ENCODE peak calls at places on chromosomes 16 and 17, in ten cellular contexts. Y is ovary, B is esophagus muscularis mucosa, M is esophagus squamous epithelium, N is adrenal gland, T is tibial nerve, C is body of pancreas, G is transverse colon, O is A549, P is heart left ventricle. R is an unnamed sample. For H3K4me1, the result is how much of the 10 kb centered on the place peaks cover.

GRCh38 chr16:4521971-4522623 is 16.5 kb downstream of the CDIP1 start:
- DNase-seq in O (no peak), C (peak), Y (peak), T (no peak), N (peak), M (no peak), B (no peak), G (no peak), P (peak), R (no peak)

GRCh38 chr17:65690626-65691310 is 129.3 kb upstream of the AXIN2 start:
- DNase-seq in B (no peak), P (no peak), T (no peak), N (no peak), M (no peak), O (no peak), Y (no peak), G (no peak), C (no peak), R (no peak)

GRCh38 chr16:4795181-4795827 is at the start of gene SMIM22:
- DNase-seq in O (no peak), C (peak), N (no peak), Y (no peak), B (no peak), G (peak), P (no peak), T (no peak), M (no peak), R (no peak)

GRCh38 chr16:27690604-27691003 is 140.7 kb downstream of the KATNIP start:
- DNase-seq in B (no peak), N (no peak), G (peak), P (no peak), C (peak), O (no peak), M (no peak), Y (no peak), T (no peak), R (no peak)

GRCh38 chr16:31697744-31698125 is 170.0 kb downstream of the AHSP start:
- DNase-seq in T (no peak), O (no peak), P (no peak), G (no peak), Y (no peak), B (no peak), C (no peak), N (no peak), M (no peak), R (no peak)

GRCh38 chr17:82645516-82645915 is 2.7 kb downstream of the WDR45B start:
- DNase-seq in P (no peak), T (no peak), O (no peak), Y (no peak), B (no peak), G (no peak), N (no peak), M (no peak), C (no peak), R (no peak)

GRCh38 chr17:3558603-3559269 is 1.1 kb upstream of the TRPV3 start:
- DNase-seq in T (no peak), C (no peak), N (no peak), Y (no peak), G (peak), O (no peak), M (peak), B (no peak), P (no peak), R (no peak)

GRCh38 chr17:73420897-73421296 is 109.1 kb upstream of the CDC42EP4 start:
- DNase-seq in C (no peak), P (no peak), N (no peak), B (no peak), M (no peak), O (peak), T (no peak), G (no peak), Y (no peak), R (no peak)

GRCh38 chr17:66970797-66971196 is 6.3 kb downstream of the CACNG4 start:
- DNase-seq in P (no peak), N (no peak), B (no peak), O (no peak), M (no peak), G (no peak), Y (no peak), C (no peak), T (no peak), R (no peak)

GRCh38 chr16:22788190-22788530 is 25.8 kb upstream of the HS3ST2 start:
- DNase-seq in N (no peak), G (no peak), T (no peak), Y (no peak), C (no peak), M (no peak), B (no peak), O (no peak), P (no peak), R (no peak)

GRCh38 chr16:83296505-83296904 is 511.3 kb upstream of the HSBP1 start:
- DNase-seq in G (no peak), Y (no peak), N (no peak), C (no peak), B (no peak), T (no peak), M (no peak), O (no peak), P (no peak), R (no peak)

GRCh38 chr16:1011316-1012082 is 29.9 kb downstream of the SOX8 start:
- DNase-seq in M (no peak), T (no peak), B (no peak), N (no peak), O (no peak), C (no peak), G (no peak), P (no peak), Y (no peak), R (no peak)
- H3K27ac ChIP-seq in M (no peak), T (no peak), B (no peak), N (no peak), O (no peak), C (no peak), G (no peak), P (no peak), Y (no peak), R (no peak)

GRCh38 chr16:89351645-89352044 is 134.1 kb downstream of the ZNF778 start:
- DNase-seq in O (no peak), M (no peak), N (no peak), B (no peak), P (no peak), C (no peak), Y (no peak), G (no peak), T (no peak), R (no peak)
- H3K4me1 ChIP-seq in O (half or more), M (under half), N (under half), B (under half), P (under half), C (half or more), Y (under half), G (under half), T (under half), R (under half)

DNA sequence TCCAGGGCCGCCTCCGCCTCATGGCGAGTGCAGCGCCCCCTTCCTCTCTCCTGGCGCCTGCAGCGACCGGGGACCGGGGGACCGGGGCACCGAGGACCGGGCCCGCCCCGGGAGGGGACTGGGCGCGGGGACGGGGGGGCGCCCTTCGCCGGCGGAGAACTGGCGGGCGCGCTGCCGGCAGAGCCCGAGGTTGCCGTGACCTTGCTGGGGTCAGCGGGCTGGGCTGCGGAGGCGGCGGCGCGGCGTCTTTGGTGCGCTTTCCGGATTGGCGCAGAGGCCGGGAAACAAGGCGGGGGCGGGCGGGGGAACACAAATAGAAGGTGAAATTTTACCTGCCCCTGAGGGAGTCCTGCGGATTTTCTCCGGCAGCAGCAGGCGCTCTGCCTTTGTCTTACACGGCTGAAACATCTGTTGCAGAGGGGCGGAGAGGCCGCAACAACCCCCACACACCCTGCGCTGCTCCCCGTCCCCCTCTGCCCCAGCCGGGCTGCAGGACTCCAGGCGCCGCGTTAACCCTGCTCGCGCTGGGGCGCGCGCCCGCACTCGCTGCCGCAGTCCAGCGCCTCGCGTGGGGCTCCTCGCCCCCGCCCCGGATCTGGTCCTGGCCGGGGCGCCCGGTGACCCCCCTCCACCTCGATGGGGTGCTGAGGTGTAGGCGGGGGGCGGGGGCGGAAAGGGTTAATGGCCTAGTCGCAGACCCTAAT is 53.5 kb downstream of the SREBF1 start:
- DNase-seq in G (peak), O (no peak), T (peak), N (peak), C (peak), Y (peak), P (peak), M (no peak), B (no peak), R (peak)
- TF ChIP-seq POLR2A in G (no peak), O (no peak), T (no peak), N (no peak), C (peak), Y (peak), P (no peak), M (no peak), B (peak), R (no peak)

GRCh38 chr17:47201168-47201567 is 8.0 kb upstream of the MYL4 start:
- DNase-seq in C (no peak), M (no peak), O (no peak), N (no peak), B (no peak), Y (no peak), T (no peak), G (no peak), P (no peak), R (no peak)
- H3K27ac ChIP-seq in C (no peak), M (no peak), O (no peak), N (no peak), B (no peak), Y (no peak), T (no peak), G (no peak), P (no peak), R (no peak)

DNA sequence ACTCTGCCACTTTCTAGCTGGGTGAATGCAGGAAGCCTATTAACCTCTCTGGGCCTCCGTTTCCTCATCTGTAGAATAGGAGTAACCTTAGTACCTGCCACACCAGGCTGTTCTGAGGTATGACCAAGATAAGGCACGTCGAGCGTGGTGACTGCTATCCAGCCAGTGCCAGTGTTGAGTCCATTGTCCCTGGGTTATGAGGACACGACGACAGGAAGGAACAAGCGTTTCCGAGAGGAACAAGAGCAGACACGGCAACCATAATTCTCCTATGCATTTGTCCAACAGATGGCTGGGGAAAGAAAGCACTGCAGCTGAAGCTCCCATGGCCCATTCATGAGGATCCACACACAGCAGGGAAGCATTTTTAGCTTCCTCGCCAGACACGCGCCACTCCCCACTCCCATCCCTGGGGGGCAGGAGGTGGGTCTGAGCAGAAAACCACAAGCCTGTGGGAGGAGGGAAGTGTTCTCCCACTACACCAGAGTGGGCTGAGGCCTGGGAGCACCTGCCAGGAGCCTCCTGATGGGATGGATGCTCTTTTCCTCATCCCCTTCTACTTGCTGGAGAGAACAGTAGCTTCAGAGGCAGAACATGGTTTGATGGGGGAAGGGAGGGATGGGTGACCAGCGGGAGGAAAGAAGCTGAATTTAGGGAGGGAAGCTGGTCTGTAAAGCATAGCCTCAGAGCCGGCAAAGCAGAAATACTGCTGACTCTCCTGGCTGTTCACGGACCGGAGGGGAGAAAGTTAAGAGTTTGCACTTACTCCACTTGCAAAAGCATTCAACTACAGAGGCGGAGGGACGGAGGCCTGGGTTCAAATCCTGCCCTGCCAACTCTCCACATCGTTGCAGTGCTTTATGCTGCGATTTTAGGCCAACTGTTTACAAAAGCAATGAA is 2.7 kb downstream of the COTL1 start:
- DNase-seq in T (no peak), B (no peak), O (no peak), C (no peak), M (no peak), Y (no peak), G (no peak), N (no peak), P (no peak), R (no peak)
- H3K4me1 ChIP-seq in T (half or more), B (half or more), O (under half), C (under half), M (under half), Y (under half), G (under half), N (half or more), P (under half), R (under half)

GRCh38 chr17:35243459-35244204 is 760 bp downstream of the SLFN5 start:
- DNase-seq in B (peak), Y (peak), O (peak), C (peak), T (peak), M (no peak), N (peak), P (peak), G (peak), R (peak)

GRCh38 chr17:35244345-35245195 is 1.7 kb downstream of the SLFN5 start:
- DNase-seq in G (peak), P (peak), Y (peak), B (peak), C (peak), T (peak), O (peak), M (peak), N (peak), R (peak)

GRCh38 chr17:35242158-35242804 is 591 bp upstream of the SLFN5 start:
- DNase-seq in P (peak), Y (peak), C (peak), T (peak), N (peak), O (peak), G (peak), B (no peak), M (peak), R (peak)

GRCh38 chr17:35241520-35241919 is 1.4 kb upstream of the SLFN5 start:
- DNase-seq in P (no peak), Y (no peak), C (no peak), B (no peak), M (no peak), T (no peak), O (no peak), G (no peak), N (no peak), R (no peak)

DNA sequence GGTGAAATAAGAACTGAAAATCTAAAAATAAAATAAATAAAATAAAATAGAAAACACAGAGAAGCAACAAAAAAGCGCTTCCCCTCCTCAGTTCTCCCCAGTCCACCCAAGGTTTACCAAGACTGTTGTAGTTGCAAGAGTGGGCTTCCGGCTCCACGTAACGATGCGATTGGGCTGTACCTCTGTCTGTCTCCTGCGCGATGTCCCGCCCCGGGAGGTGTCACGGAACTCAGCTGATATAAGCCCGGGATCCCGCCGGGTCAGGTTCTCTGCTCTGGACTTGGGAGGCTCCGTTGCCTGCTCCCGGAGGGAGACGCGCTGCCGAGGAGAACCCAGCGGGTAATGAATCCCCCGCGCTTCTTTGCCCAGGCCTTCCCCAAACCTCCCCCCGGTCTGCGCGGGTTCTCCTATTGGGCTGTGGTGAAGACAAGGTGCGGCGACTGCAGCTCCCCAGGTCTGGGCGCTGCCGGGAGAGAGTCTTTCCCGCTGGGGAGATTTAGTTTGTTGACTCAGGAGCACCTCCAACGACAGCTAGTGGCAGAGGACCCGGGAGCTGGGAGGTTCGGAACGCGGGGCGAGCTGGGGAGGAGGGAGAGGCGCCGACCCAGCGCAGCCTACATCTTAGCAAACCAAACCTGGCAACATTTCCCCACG is at the start of gene SLFN5:
- DNase-seq in M (peak), P (peak), T (peak), C (peak), N (peak), B (peak), O (peak), Y (peak), G (peak), R (peak)
- TF ChIP-seq POLR2A in M (peak), P (no peak), T (peak), C (peak), N (peak), B (peak), O (peak), Y (peak), G (peak), R (peak)

GRCh38 chr17:7927596-7927995 is 2.1 kb downstream of the KCNAB3 start:
- DNase-seq in O (no peak), Y (no peak), P (no peak), G (no peak), N (no peak), T (no peak), C (no peak), M (no peak), B (no peak), R (no peak)

GRCh38 chr17:7923290-7923628 is 6.4 kb downstream of the KCNAB3 start:
- DNase-seq in G (no peak), Y (no peak), B (no peak), M (no peak), P (no peak), O (no peak), T (no peak), C (no peak), N (no peak), R (no peak)

GRCh38 chr17:7916799-7917198 is 710 bp upstream of the RNF227 start:
- DNase-seq in B (no peak), O (no peak), P (no peak), G (no peak), C (peak), N (no peak), T (no peak), M (no peak), Y (no peak), R (peak)

GRCh38 chr17:7922499-7923289 is 6.6 kb upstream of the RNF227 start:
- DNase-seq in T (peak), P (peak), Y (peak), N (peak), C (peak), M (no peak), O (no peak), B (peak), G (peak), R (peak)
- H3K27ac ChIP-seq in T (peak), P (peak), Y (peak), N (no peak), C (peak), M (peak), O (no peak), B (peak), G (peak), R (peak)

GRCh38 chr16:67395105-67395457 is 1.8 kb upstream of the TPPP3 start:
- DNase-seq in C (no peak), T (no peak), Y (no peak), G (no peak), M (no peak), B (no peak), N (no peak), P (peak), O (no peak), R (no peak)

GRCh38 chr16:67394271-67395104 is 1.2 kb upstream of the TPPP3 start:
- DNase-seq in G (no peak), B (no peak), N (no peak), C (peak), T (no peak), Y (peak), P (peak), M (no peak), O (no peak), R (no peak)

GRCh38 chr16:67392301-67393059 is 818 bp downstream of the TPPP3 start:
- DNase-seq in G (no peak), T (no peak), P (no peak), B (no peak), O (no peak), M (no peak), N (peak), C (no peak), Y (peak), R (no peak)

GRCh38 chr16:67393111-67393789 is at the start of gene TPPP3:
- DNase-seq in N (peak), Y (peak), T (peak), P (peak), M (no peak), B (no peak), C (peak), O (peak), G (peak), R (peak)

DNA sequence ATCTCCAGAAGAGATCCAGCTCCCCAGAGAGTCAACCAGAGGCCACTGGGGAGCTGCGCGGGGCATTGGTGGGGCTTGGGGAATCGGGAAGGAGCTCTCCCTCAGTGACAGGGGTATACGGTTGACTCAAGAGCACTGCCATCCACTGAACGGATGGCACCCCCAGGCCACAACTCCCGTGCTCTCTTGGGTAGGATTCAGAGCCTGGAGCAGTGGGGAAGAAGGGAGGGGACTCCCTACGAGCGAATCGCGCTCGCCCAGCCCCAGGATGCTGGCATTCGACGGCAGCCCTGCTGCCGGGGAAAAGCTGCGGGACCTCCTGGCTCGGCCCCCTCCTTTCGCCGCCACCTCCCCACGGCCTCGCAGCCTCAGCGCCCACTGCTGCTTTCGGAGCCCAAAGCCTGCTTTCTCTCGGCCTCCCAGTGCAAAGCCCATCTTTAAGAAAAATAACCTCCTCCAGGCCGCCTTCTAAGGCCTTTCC is 532 bp upstream of the TPPP3 start:
- DNase-seq in Y (peak), B (no peak), O (no peak), M (no peak), C (no peak), N (no peak), P (no peak), T (no peak), G (no peak), R (no peak)
- H3K4me1 ChIP-seq in Y (under half), B (half or more), O (under half), M (half or more), C (half or more), N (under half), P (half or more), T (half or more), G (half or more), R (under half)

DNA sequence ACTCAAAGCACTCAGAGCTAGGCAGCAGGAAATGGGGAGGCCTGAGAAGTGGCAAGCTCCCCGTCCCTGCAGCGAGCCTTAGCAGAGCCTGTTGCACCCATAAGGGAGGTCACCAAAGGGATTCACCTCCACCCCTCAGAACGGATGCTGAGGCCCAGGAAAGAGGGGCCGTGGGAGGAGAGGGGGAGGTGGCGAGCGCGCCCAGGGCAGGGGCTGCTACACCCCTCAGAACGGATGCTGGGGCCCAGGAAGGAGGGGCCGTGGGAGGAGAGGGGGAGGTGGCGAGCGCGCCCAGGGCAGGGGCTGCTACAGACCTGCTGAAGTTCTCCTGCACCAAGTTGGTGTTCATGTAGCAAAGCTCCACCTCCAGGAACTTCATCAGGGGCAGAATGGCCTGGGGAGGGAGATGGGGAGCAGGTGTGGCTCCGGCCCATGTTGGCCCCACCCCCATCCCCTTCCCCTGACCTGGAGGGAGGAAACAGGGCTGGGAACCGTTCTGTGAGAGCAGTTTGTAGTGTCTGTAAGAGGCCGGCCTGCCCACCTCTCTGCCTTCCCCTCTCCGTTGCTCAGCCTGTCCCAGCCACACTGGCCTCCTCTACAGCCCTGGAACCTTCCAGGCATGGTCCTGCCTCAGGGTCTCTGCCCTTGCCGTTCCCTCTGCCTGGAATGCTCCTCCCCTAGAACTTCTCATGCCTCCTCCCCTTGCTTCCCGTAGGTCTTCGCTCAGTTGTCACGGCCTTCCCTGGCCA is 11.4 kb downstream of the UNC13D start:
- DNase-seq in T (no peak), O (no peak), B (no peak), C (no peak), N (no peak), P (no peak), M (no peak), G (no peak), Y (no peak), R (no peak)
- TF ChIP-seq POLR2A in T (no peak), O (no peak), B (no peak), C (no peak), N (no peak), P (no peak), M (no peak), G (no peak), Y (no peak), R (no peak)

R was measured in uterus.